ENCODE peak calls at places on chromosomes 1 and 21, in ten cellular contexts. B is astrocyte, N is fibroblast of lung, M is breast epithelium, E is skeletal muscle cell, J is lung, U is iPS DF 19.7, K is EH, Z is head of caudate nucleus, X is A549. W is an unnamed sample.

GRCh38 chr1:160637821-160638539 is 8.9 kb downstream of the SLAMF1 start:
- DNase-seq in B (no peak), N (peak), M (no peak), E (no peak), J (no peak), U (no peak), K (peak), Z (no peak), X (no peak), W (peak)

GRCh38 chr1:115888976-115889375 is 48.0 kb upstream of the NHLH2 start:
- DNase-seq in B (no peak), N (no peak), M (no peak), E (no peak), J (no peak), U (no peak), K (no peak), Z (no peak), X (no peak), W (no peak)

GRCh38 chr1:67290236-67290635 is 17.4 kb upstream of the IL12RB2 start:
- DNase-seq in B (no peak), N (no peak), M (no peak), E (no peak), J (no peak), U (no peak), K (no peak), Z (no peak), X (no peak), W (no peak)

GRCh38 chr1:206013017-206013800 is 10.0 kb upstream of the RAB7B start:
- DNase-seq in B (no peak), N (no peak), M (no peak), E (no peak), J (no peak), U (no peak), K (no peak), Z (no peak), X (no peak), W (no peak)

GRCh38 chr1:209416009-209416408 is 167.5 kb upstream of the CAMK1G start:
- DNase-seq in B (peak), N (peak), M (no peak), E (no peak), J (no peak), U (no peak), K (no peak), Z (no peak), X (no peak), W (no peak)

GRCh38 chr1:37676281-37677243 is 15.8 kb upstream of the CDCA8 start:
- DNase-seq in B (no peak), N (no peak), M (no peak), E (no peak), J (no peak), U (no peak), K (peak), Z (no peak), X (no peak), W (no peak)

GRCh38 chr1:51284487-51284954 is 45.8 kb downstream of the TTC39A start:
- DNase-seq in B (peak), N (peak), M (no peak), E (no peak), J (peak), U (no peak), K (no peak), Z (no peak), X (no peak), W (no peak)

GRCh38 chr1:178161516-178161915 is 67.6 kb downstream of the RASAL2 start:
- DNase-seq in B (no peak), N (no peak), M (no peak), E (no peak), J (no peak), U (no peak), K (peak), Z (no peak), X (no peak), W (no peak)

GRCh38 chr1:177368255-177368654 is 197.5 kb downstream of the BRINP2 start:
- DNase-seq in B (peak), N (peak), M (no peak), E (peak), J (no peak), U (no peak), K (peak), Z (no peak), X (no peak), W (peak)

GRCh38 chr1:97013904-97014303 is 292.3 kb downstream of the PTBP2 start:
- DNase-seq in B (peak), N (peak), M (no peak), E (peak), J (no peak), U (no peak), K (peak), Z (no peak), X (no peak), W (no peak)

GRCh38 chr1:38608202-38608864 is 251.2 kb downstream of the RRAGC start:
- DNase-seq in B (no peak), N (peak), M (no peak), E (no peak), J (no peak), U (peak), K (peak), Z (peak), X (no peak), W (peak)

GRCh38 chr1:94384485-94385353 is 33.5 kb upstream of the ABCD3 start:
- DNase-seq in B (no peak), N (no peak), M (no peak), E (no peak), J (peak), U (no peak), K (no peak), Z (no peak), X (peak), W (no peak)

GRCh38 chr1:106233511-106233910 is 823.0 kb upstream of the PRMT6 start:
- DNase-seq in B (no peak), N (no peak), M (no peak), E (no peak), J (no peak), U (no peak), K (no peak), Z (no peak), X (no peak), W (peak)

GRCh38 chr1:48807599-48808260 is 31.0 kb upstream of the BEND5 start:
- DNase-seq in B (no peak), N (no peak), M (no peak), E (peak), J (no peak), U (no peak), K (no peak), Z (no peak), X (no peak), W (peak)

GRCh38 chr1:154493276-154493675 is 8.7 kb upstream of the TDRD10 start:
- DNase-seq in B (no peak), N (no peak), M (no peak), E (no peak), J (peak), U (no peak), K (no peak), Z (no peak), X (no peak), W (no peak)

GRCh38 chr1:197465528-197466205 is 197.6 kb downstream of the CRB1 start:
- DNase-seq in B (no peak), N (no peak), M (no peak), E (no peak), J (no peak), U (no peak), K (no peak), Z (no peak), X (no peak), W (no peak)

GRCh38 chr1:160834945-160835565 is 27.6 kb downstream of the CD244 start:
- DNase-seq in B (peak), N (peak), M (no peak), E (no peak), J (no peak), U (no peak), K (peak), Z (peak), X (peak), W (peak)

GRCh38 chr1:106526650-106527049 is 529.8 kb upstream of the PRMT6 start:
- DNase-seq in B (peak), N (peak), M (no peak), E (peak), J (no peak), U (no peak), K (peak), Z (no peak), X (no peak), W (no peak)

GRCh38 chr1:113452921-113453770 is 62.8 kb downstream of the MAGI3 start:
- DNase-seq in B (peak), N (peak), M (no peak), E (peak), J (no peak), U (no peak), K (peak), Z (no peak), X (no peak), W (peak)

GRCh38 chr1:19424651-19425570 is 60.4 kb downstream of the CAPZB start:
- DNase-seq in B (no peak), N (no peak), M (no peak), E (no peak), J (no peak), U (no peak), K (no peak), Z (peak), X (no peak), W (no peak)

GRCh38 chr1:3577300-3577699 is 34.0 kb downstream of the MEGF6 start:
- DNase-seq in B (peak), N (peak), M (no peak), E (no peak), J (no peak), U (no peak), K (peak), Z (no peak), X (no peak), W (no peak)

GRCh38 chr1:25565188-25565591 is 21.8 kb downstream of the LDLRAP1 start:
- DNase-seq in B (no peak), N (peak), M (no peak), E (no peak), J (no peak), U (no peak), K (no peak), Z (no peak), X (no peak), W (no peak)

GRCh38 chr1:161019767-161020572 is 982 bp downstream of the F11R start:
- DNase-seq in B (no peak), N (no peak), M (no peak), E (no peak), J (no peak), U (no peak), K (no peak), Z (no peak), X (no peak), W (no peak)

GRCh38 chr1:152768847-152769533 is 6.0 kb upstream of the LCE1F start:
- DNase-seq in B (no peak), N (no peak), M (no peak), E (no peak), J (no peak), U (no peak), K (peak), Z (no peak), X (no peak), W (no peak)

GRCh38 chr1:119371800-119372199 is 3.2 kb downstream of the HAO2 start:
- DNase-seq in B (no peak), N (no peak), M (no peak), E (no peak), J (no peak), U (no peak), K (no peak), Z (no peak), X (no peak), W (peak)

GRCh38 chr1:229127301-229127700 is 143.6 kb upstream of the RAB4A start:
- DNase-seq in B (peak), N (peak), M (no peak), E (no peak), J (no peak), U (no peak), K (peak), Z (no peak), X (no peak), W (no peak)

GRCh38 chr1:218397752-218398339 is 52.7 kb downstream of the TGFB2 start:
- DNase-seq in B (peak), N (peak), M (no peak), E (no peak), J (no peak), U (no peak), K (peak), Z (no peak), X (peak), W (no peak)

GRCh38 chr1:208934933-208935332 is 648.6 kb upstream of the CAMK1G start:
- DNase-seq in B (no peak), N (no peak), M (no peak), E (no peak), J (no peak), U (no peak), K (no peak), Z (no peak), X (no peak), W (no peak)

GRCh38 chr1:200660719-200661118 is 9.0 kb downstream of the DDX59 start:
- DNase-seq in B (no peak), N (no peak), M (no peak), E (no peak), J (no peak), U (no peak), K (no peak), Z (no peak), X (no peak), W (no peak)

GRCh38 chr21:45970674-45971486 is 10.7 kb upstream of the COL6A1 start:
- DNase-seq in B (no peak), N (peak), M (peak), E (no peak), J (no peak), U (no peak), K (peak), Z (peak), X (peak), W (peak)

GRCh38 chr1:167820684-167821355 is 93.1 kb downstream of the ADCY10 start:
- DNase-seq in B (peak), N (peak), M (no peak), E (no peak), J (no peak), U (no peak), K (no peak), Z (no peak), X (no peak), W (no peak)

GRCh38 chr1:32250893-32251716 is at the start of gene LCK:
- DNase-seq in B (no peak), N (no peak), M (no peak), E (no peak), J (no peak), U (no peak), K (no peak), Z (no peak), X (no peak), W (no peak)

GRCh38 chr1:235090406-235091069 is 38.1 kb downstream of the TOMM20 start:
- DNase-seq in B (peak), N (peak), M (no peak), E (no peak), J (no peak), U (peak), K (no peak), Z (peak), X (no peak), W (peak)

GRCh38 chr1:53949651-53950050 is 3.5 kb downstream of the LRRC42 start:
- DNase-seq in B (no peak), N (no peak), M (no peak), E (no peak), J (no peak), U (no peak), K (no peak), Z (no peak), X (no peak), W (no peak)

GRCh38 chr1:22790232-22791008 is 79.8 kb downstream of the EPHB2 start:
- DNase-seq in B (no peak), N (no peak), M (no peak), E (no peak), J (no peak), U (no peak), K (no peak), Z (no peak), X (no peak), W (no peak)

GRCh38 chr1:3003039-3003940 is 18.0 kb upstream of the ACTRT2 start:
- DNase-seq in B (no peak), N (no peak), M (peak), E (no peak), J (no peak), U (no peak), K (no peak), Z (no peak), X (no peak), W (no peak)